ENCODE peak calls at places on chromosomes 11 and 22, in seven cellular contexts. R is adrenal gland, X is HCT116, S is HepG2, T is IMR-90, N is prostate gland, U is uterus. V is an unnamed sample.

GRCh38 chr11:59144096-59144495 is 1.4 kb downstream of the FAM111A start:
- DNase-seq in R (no peak), X (no peak), S (no peak), T (peak), N (no peak), U (no peak), V (no peak)

GRCh38 chr22:27388090-27388600 is 413.4 kb downstream of the MN1 start:
- DNase-seq in R (no peak), X (no peak), S (no peak), T (no peak), N (no peak), U (no peak), V (peak)

GRCh38 chr11:19740586-19740985 is 27.9 kb downstream of the NAV2 start:
- DNase-seq in R (no peak), X (no peak), S (no peak), T (no peak), N (no peak), U (no peak), V (no peak)

GRCh38 chr11:117877120-117877784 is 794 bp upstream of the FXYD6 start:
- DNase-seq in R (peak), X (no peak), S (no peak), T (no peak), N (no peak), U (no peak), V (peak)

GRCh38 chr11:74279256-74279655 is 32.2 kb downstream of the P4HA3 start:
- DNase-seq in R (no peak), X (no peak), S (no peak), T (no peak), N (no peak), U (no peak), V (no peak)

GRCh38 chr11:120511116-120511803 is at the start of gene GRIK4:
- DNase-seq in R (peak), X (peak), S (peak), T (peak), N (peak), U (peak), V (peak)

GRCh38 chr22:50568626-50569025 is 5.9 kb upstream of the SYCE3 start:
- DNase-seq in R (no peak), X (no peak), S (peak), T (no peak), N (no peak), U (no peak), V (no peak)

GRCh38 chr11:97544401-97544800 is 1154.6 kb downstream of the JRKL start:
- DNase-seq in R (no peak), X (no peak), S (no peak), T (no peak), N (no peak), U (no peak), V (no peak)

GRCh38 chr11:74493816-74494630 is 499 bp upstream of the LIPT2 start:
- DNase-seq in R (no peak), X (peak), S (no peak), T (peak), N (no peak), U (no peak), V (no peak)

GRCh38 chr22:46352691-46353386 is 17.3 kb downstream of the TRMU start:
- DNase-seq in R (peak), X (no peak), S (no peak), T (peak), N (peak), U (no peak), V (no peak)

GRCh38 chr22:40797427-40797826 is 21.7 kb downstream of the SLC25A17 start:
- DNase-seq in R (no peak), X (no peak), S (no peak), T (peak), N (no peak), U (no peak), V (no peak)

GRCh38 chr11:17699157-17700114 is 19.9 kb upstream of the MYOD1 start:
- DNase-seq in R (no peak), X (no peak), S (no peak), T (peak), N (no peak), U (no peak), V (peak)

GRCh38 chr11:3849297-3849874 is 6.1 kb upstream of the STIM1 start:
- DNase-seq in R (peak), X (no peak), S (peak), T (peak), N (peak), U (no peak), V (no peak)

GRCh38 chr11:10762185-10762584 is 11.1 kb downstream of the CTR9 start:
- DNase-seq in R (no peak), X (no peak), S (no peak), T (no peak), N (no peak), U (no peak), V (no peak)

GRCh38 chr22:26573026-26573662 is 16.8 kb downstream of the TPST2 start:
- DNase-seq in R (peak), X (no peak), S (no peak), T (peak), N (peak), U (peak), V (no peak)

GRCh38 chr11:94417386-94417987 is 16.3 kb upstream of the GPR83 start:
- DNase-seq in R (no peak), X (peak), S (peak), T (peak), N (no peak), U (no peak), V (no peak)

GRCh38 chr11:9571766-9572120 is 1.7 kb upstream of the WEE1 start:
- DNase-seq in R (no peak), X (no peak), S (no peak), T (no peak), N (no peak), U (no peak), V (no peak)
- H3K4me3 ChIP-seq in R (no peak), X (no peak), S (peak), T (no peak), N (no peak), U (no peak), V (no peak)

GRCh38 chr11:26846222-26846621 is 124.4 kb upstream of the SLC5A12 start:
- DNase-seq in R (no peak), X (no peak), S (no peak), T (no peak), N (no peak), U (no peak), V (no peak)

GRCh38 chr11:26847977-26848376 is 126.1 kb upstream of the SLC5A12 start:
- DNase-seq in R (no peak), X (no peak), S (no peak), T (no peak), N (no peak), U (no peak), V (no peak)

GRCh38 chr11:26847459-26847858 is 125.6 kb upstream of the SLC5A12 start:
- DNase-seq in R (no peak), X (no peak), S (no peak), T (no peak), N (peak), U (peak), V (no peak)

GRCh38 chr11:26849009-26849408 is 127.1 kb upstream of the SLC5A12 start:
- DNase-seq in R (no peak), X (no peak), S (no peak), T (no peak), N (peak), U (peak), V (peak)

GRCh38 chr11:26851696-26852095 is 129.8 kb upstream of the SLC5A12 start:
- DNase-seq in R (no peak), X (no peak), S (no peak), T (no peak), N (no peak), U (no peak), V (no peak)
- TF ChIP-seq CTCF in R (no peak), X (no peak), S (no peak), T (no peak), N (no peak), U (no peak), V (no peak)

GRCh38 chr22:29306830-29307657 is 594 bp downstream of the GAS2L1 start:
- DNase-seq in R (peak), X (no peak), S (peak), T (peak), N (peak), U (peak), V (peak)
- TF ChIP-seq POLR2A in R (peak), X (peak), S (no peak), T (peak), N (peak), U (no peak), V (no peak)

GRCh38 chr22:29219881-29220670 is 14.4 kb downstream of the EMID1 start:
- DNase-seq in R (no peak), X (no peak), S (peak), T (no peak), N (no peak), U (peak), V (no peak)
- H3K4me3 ChIP-seq in R (no peak), X (no peak), S (peak), T (no peak), N (no peak), U (no peak), V (no peak)

GRCh38 chr11:125320347-125321122 is 156.0 kb downstream of the PKNOX2 start:
- DNase-seq in R (no peak), X (no peak), S (no peak), T (no peak), N (no peak), U (no peak), V (no peak)
- TF ChIP-seq CTCF in R (no peak), X (no peak), S (no peak), T (no peak), N (no peak), U (no peak), V (no peak)

GRCh38 chr22:39524089-39524752 is 3.9 kb downstream of the ATF4 start:
- DNase-seq in R (no peak), X (no peak), S (no peak), T (no peak), N (no peak), U (no peak), V (no peak)
- TF ChIP-seq POLR2A in R (no peak), X (no peak), S (peak), T (no peak), N (no peak), U (no peak), V (no peak)

DNA sequence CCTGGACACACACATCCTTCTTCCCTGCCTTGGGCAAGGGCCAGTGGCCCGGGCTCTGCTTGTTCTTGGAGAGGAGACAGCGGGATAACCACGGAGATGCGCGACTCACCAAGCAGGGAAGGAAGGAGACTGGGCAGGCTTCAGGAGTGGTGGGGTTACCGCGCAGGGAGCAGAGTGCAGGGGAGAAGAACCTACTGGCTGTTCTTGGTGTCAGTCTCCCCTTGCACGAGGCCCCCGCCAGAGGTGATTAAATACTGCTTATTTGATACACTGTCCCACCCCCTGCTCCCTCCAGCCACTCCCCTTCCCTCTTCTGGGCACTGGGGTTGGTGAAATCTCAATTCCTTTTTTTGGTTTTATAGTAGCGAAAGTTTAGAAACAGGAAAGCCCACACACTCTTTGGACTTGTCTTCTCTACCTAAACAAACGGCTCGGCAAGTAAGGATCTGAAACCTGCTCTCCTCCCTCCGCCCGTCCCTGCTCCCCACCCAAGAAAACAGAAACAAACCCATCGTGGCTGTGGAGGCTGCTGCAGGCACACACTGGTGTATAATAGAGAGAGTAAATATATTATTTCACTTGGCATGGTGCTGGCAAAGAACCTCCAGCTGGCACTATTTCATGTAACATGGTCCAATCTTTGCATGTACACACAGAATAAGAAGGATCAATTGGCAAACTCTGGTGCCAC is 10.8 kb downstream of the LARGE2 start:
- DNase-seq in R (peak), X (no peak), S (no peak), T (peak), N (peak), U (no peak), V (no peak)
- H3K4me3 ChIP-seq in R (no peak), X (no peak), S (no peak), T (no peak), N (no peak), U (no peak), V (no peak)

DNA sequence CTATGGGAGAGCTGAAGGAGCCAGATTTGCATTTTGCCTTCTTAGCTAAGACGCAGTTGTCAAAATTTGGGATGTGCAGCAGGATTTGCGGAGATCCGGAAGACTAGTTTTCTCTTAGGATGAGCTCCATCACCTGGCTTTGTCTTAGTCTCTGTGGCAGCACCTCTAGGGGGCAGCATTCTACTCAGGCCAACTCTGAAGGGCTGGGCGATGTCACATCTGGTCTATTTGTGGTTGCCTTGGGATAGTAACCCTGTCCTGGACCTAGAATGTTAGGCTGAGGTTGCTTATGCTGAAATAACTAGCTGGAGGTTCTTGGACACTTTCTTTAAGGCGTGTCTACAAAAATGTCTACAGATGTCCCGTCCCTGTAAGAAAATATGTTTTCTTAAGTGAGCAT is 116.2 kb downstream of the FAT3 start:
- DNase-seq in R (no peak), X (no peak), S (peak), T (peak), N (no peak), U (no peak), V (no peak)
- TF ChIP-seq CTCF in R (no peak), X (no peak), S (peak), T (peak), N (no peak), U (no peak), V (no peak)

DNA sequence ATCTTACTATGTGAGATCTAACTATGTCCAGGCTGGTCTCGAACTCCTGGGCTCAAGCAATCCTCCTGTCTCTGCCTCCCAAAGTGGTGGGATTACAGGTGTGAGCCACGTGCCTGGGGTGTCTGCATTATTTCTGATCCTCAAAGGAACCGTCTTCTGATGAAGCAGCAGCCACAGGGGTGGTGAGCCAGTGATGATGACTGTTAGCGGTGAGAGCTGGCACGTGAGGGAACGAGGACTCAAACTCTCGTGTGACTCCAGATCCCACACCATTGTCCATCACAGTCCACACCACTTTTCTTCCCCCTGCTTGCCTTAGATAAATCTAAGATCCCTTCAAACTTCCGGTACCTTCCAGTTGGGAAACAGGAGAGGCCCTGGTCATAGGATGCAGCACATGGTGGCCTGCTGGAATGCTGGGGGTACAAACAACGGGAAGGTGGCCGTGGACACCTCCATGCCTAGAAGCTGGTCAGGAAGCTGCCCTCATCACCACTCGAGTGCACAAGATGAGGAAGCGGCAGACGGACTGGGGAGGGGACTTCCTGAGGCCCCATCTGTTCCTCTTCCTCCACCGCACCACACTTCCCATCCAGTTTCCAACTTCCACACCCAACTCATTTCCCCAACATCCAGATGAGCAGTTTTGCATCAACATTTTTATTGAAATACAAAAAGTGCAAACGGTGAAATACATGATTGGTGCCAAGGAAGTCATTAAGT is 23.8 kb downstream of the ARHGAP1 start:
- DNase-seq in R (no peak), X (no peak), S (no peak), T (no peak), N (no peak), U (no peak), V (no peak)
- TF ChIP-seq POLR2A in R (no peak), X (no peak), S (no peak), T (no peak), N (no peak), U (no peak), V (no peak)